ENCODE peak calls at places on chromosome 17, in nine cellular contexts. One of them, this sample, is unnamed.

GRCh38 chr17:42132941-42133340 is 10.3 kb downstream of the HSPB9 start:
- DNase-seq in left ventricle myocardium inferior: peak
- DNase-seq in cardiac muscle cell: no peak
- DNase-seq in tibial artery: peak
- DNase-seq in brain microvascular endothelial cell: peak
- DNase-seq in RWPE1: no peak
- DNase-seq in fibroblast of lung: peak
- DNase-seq in breast epithelium: no peak
- DNase-seq in colonic mucosa: peak
- DNase-seq in this sample: no peak

GRCh38 chr17:74467221-74467951 is 952 bp downstream of the CD300A start:
- DNase-seq in left ventricle myocardium inferior: no peak
- DNase-seq in cardiac muscle cell: no peak
- DNase-seq in tibial artery: no peak
- DNase-seq in brain microvascular endothelial cell: no peak
- DNase-seq in RWPE1: no peak
- DNase-seq in fibroblast of lung: no peak
- DNase-seq in breast epithelium: no peak
- DNase-seq in colonic mucosa: no peak
- DNase-seq in this sample: no peak

GRCh38 chr17:50363217-50364060 is 9.5 kb downstream of the MRPL27 start:
- DNase-seq in left ventricle myocardium inferior: no peak
- DNase-seq in cardiac muscle cell: peak
- DNase-seq in tibial artery: peak
- DNase-seq in brain microvascular endothelial cell: peak
- DNase-seq in RWPE1: no peak
- DNase-seq in fibroblast of lung: peak
- DNase-seq in breast epithelium: no peak
- DNase-seq in colonic mucosa: no peak
- DNase-seq in this sample: no peak

GRCh38 chr17:549197-550040 is 165.2 kb downstream of the VPS53 start:
- DNase-seq in left ventricle myocardium inferior: no peak
- DNase-seq in cardiac muscle cell: peak
- DNase-seq in tibial artery: no peak
- DNase-seq in brain microvascular endothelial cell: no peak
- DNase-seq in RWPE1: no peak
- DNase-seq in fibroblast of lung: peak
- DNase-seq in breast epithelium: no peak
- DNase-seq in colonic mucosa: no peak
- DNase-seq in this sample: no peak

GRCh38 chr17:35243459-35244204 is 760 bp downstream of the SLFN5 start:
- DNase-seq in left ventricle myocardium inferior: peak
- DNase-seq in cardiac muscle cell: peak
- DNase-seq in tibial artery: peak
- DNase-seq in brain microvascular endothelial cell: peak
- DNase-seq in RWPE1: peak
- DNase-seq in fibroblast of lung: peak
- DNase-seq in breast epithelium: no peak
- DNase-seq in colonic mucosa: peak
- DNase-seq in this sample: peak

GRCh38 chr17:73325527-73325842 is 13.7 kb upstream of the CDC42EP4 start:
- DNase-seq in left ventricle myocardium inferior: no peak
- DNase-seq in cardiac muscle cell: no peak
- DNase-seq in tibial artery: peak
- DNase-seq in brain microvascular endothelial cell: peak
- DNase-seq in RWPE1: no peak
- DNase-seq in fibroblast of lung: peak
- DNase-seq in breast epithelium: no peak
- DNase-seq in colonic mucosa: no peak
- DNase-seq in this sample: no peak

GRCh38 chr17:1999557-2000251 is 25.4 kb downstream of the RTN4RL1 start:
- DNase-seq in left ventricle myocardium inferior: peak
- DNase-seq in cardiac muscle cell: peak
- DNase-seq in tibial artery: peak
- DNase-seq in brain microvascular endothelial cell: no peak
- DNase-seq in RWPE1: no peak
- DNase-seq in fibroblast of lung: peak
- DNase-seq in breast epithelium: peak
- DNase-seq in colonic mucosa: peak
- DNase-seq in this sample: no peak

GRCh38 chr17:48048321-48049140 is at the start of gene NFE2L1:
- DNase-seq in left ventricle myocardium inferior: peak
- DNase-seq in cardiac muscle cell: peak
- DNase-seq in tibial artery: peak
- DNase-seq in brain microvascular endothelial cell: peak
- DNase-seq in RWPE1: peak
- DNase-seq in fibroblast of lung: peak
- DNase-seq in breast epithelium: peak
- DNase-seq in colonic mucosa: peak
- DNase-seq in this sample: peak

GRCh38 chr17:1042486-1042885 is 45.6 kb downstream of the TIMM22 start:
- DNase-seq in left ventricle myocardium inferior: no peak
- DNase-seq in cardiac muscle cell: no peak
- DNase-seq in tibial artery: no peak
- DNase-seq in brain microvascular endothelial cell: no peak
- DNase-seq in RWPE1: no peak
- DNase-seq in fibroblast of lung: no peak
- DNase-seq in breast epithelium: no peak
- DNase-seq in colonic mucosa: no peak
- DNase-seq in this sample: no peak

GRCh38 chr17:337866-338265 is 14.7 kb downstream of the RPH3AL start:
- DNase-seq in left ventricle myocardium inferior: no peak
- DNase-seq in cardiac muscle cell: no peak
- DNase-seq in tibial artery: peak
- DNase-seq in brain microvascular endothelial cell: no peak
- DNase-seq in RWPE1: no peak
- DNase-seq in fibroblast of lung: no peak
- DNase-seq in breast epithelium: no peak
- DNase-seq in colonic mucosa: no peak
- DNase-seq in this sample: no peak

GRCh38 chr17:51166987-51167931 is 1.0 kb downstream of the NME2 start:
- DNase-seq in left ventricle myocardium inferior: peak
- DNase-seq in cardiac muscle cell: peak
- DNase-seq in tibial artery: no peak
- DNase-seq in brain microvascular endothelial cell: no peak
- DNase-seq in RWPE1: peak
- DNase-seq in fibroblast of lung: peak
- DNase-seq in breast epithelium: no peak
- DNase-seq in colonic mucosa: peak
- DNase-seq in this sample: no peak

GRCh38 chr17:20085283-20085875 is 76.2 kb downstream of the SPECC1 start:
- DNase-seq in left ventricle myocardium inferior: no peak
- DNase-seq in cardiac muscle cell: no peak
- DNase-seq in tibial artery: no peak
- DNase-seq in brain microvascular endothelial cell: no peak
- DNase-seq in RWPE1: no peak
- DNase-seq in fibroblast of lung: no peak
- DNase-seq in breast epithelium: no peak
- DNase-seq in colonic mucosa: no peak
- DNase-seq in this sample: no peak

DNA sequence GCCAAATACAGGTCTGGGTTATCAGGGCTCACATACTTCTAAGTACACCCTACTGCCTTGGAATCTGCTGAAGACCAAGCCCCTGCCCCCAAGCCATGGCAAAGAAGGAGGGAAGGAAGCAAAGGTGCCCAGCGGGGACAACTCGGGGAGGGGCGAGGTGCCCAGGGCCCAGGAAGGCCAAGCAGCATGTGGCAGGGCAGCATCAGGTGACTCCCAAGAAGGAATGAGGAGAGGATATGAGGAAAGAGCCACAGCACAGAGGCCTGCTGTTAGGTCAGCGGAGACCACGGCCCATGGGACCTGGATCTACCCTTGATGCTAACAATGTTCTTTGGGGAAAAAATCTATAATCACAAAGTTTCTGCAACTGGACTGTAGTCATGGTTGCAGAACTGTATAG is 142.6 kb upstream of the CRHR1 start:
- DNase-seq in left ventricle myocardium inferior: no peak
- DNase-seq in cardiac muscle cell: no peak
- DNase-seq in tibial artery: peak
- DNase-seq in brain microvascular endothelial cell: no peak
- DNase-seq in RWPE1: no peak
- DNase-seq in fibroblast of lung: no peak
- DNase-seq in breast epithelium: no peak
- DNase-seq in colonic mucosa: no peak
- DNase-seq in this sample: no peak
- H3K27ac ChIP-seq in left ventricle myocardium inferior: no peak
- H3K27ac ChIP-seq in cardiac muscle cell: no peak
- H3K27ac ChIP-seq in tibial artery: no peak
- H3K27ac ChIP-seq in brain microvascular endothelial cell: no peak
- H3K27ac ChIP-seq in RWPE1: no peak
- H3K27ac ChIP-seq in fibroblast of lung: no peak
- H3K27ac ChIP-seq in breast epithelium: no peak
- H3K27ac ChIP-seq in colonic mucosa: no peak
- H3K27ac ChIP-seq in this sample: no peak

GRCh38 chr17:40832840-40833239 is 10.4 kb upstream of the KRT10 start:
- DNase-seq in left ventricle myocardium inferior: no peak
- DNase-seq in cardiac muscle cell: no peak
- DNase-seq in tibial artery: no peak
- DNase-seq in brain microvascular endothelial cell: no peak
- DNase-seq in RWPE1: no peak
- DNase-seq in fibroblast of lung: no peak
- DNase-seq in breast epithelium: no peak
- DNase-seq in colonic mucosa: no peak
- DNase-seq in this sample: no peak
- H3K27ac ChIP-seq in left ventricle myocardium inferior: peak
- H3K27ac ChIP-seq in cardiac muscle cell: no peak
- H3K27ac ChIP-seq in tibial artery: peak
- H3K27ac ChIP-seq in brain microvascular endothelial cell: no peak
- H3K27ac ChIP-seq in RWPE1: no peak
- H3K27ac ChIP-seq in fibroblast of lung: no peak
- H3K27ac ChIP-seq in breast epithelium: no peak
- H3K27ac ChIP-seq in colonic mucosa: no peak
- H3K27ac ChIP-seq in this sample: peak

GRCh38 chr17:57906910-57907309 is 48.3 kb downstream of the CUEDC1 start:
- DNase-seq in left ventricle myocardium inferior: no peak
- DNase-seq in cardiac muscle cell: peak
- DNase-seq in tibial artery: no peak
- DNase-seq in brain microvascular endothelial cell: no peak
- DNase-seq in RWPE1: no peak
- DNase-seq in fibroblast of lung: no peak
- DNase-seq in breast epithelium: no peak
- DNase-seq in colonic mucosa: no peak
- DNase-seq in this sample: no peak

GRCh38 chr17:57903961-57904360 is 51.3 kb downstream of the CUEDC1 start:
- DNase-seq in left ventricle myocardium inferior: no peak
- DNase-seq in cardiac muscle cell: no peak
- DNase-seq in tibial artery: no peak
- DNase-seq in brain microvascular endothelial cell: no peak
- DNase-seq in RWPE1: no peak
- DNase-seq in fibroblast of lung: no peak
- DNase-seq in breast epithelium: no peak
- DNase-seq in colonic mucosa: no peak
- DNase-seq in this sample: no peak

GRCh38 chr17:57908278-57908677 is 46.9 kb downstream of the CUEDC1 start:
- DNase-seq in left ventricle myocardium inferior: no peak
- DNase-seq in cardiac muscle cell: no peak
- DNase-seq in tibial artery: no peak
- DNase-seq in brain microvascular endothelial cell: no peak
- DNase-seq in RWPE1: no peak
- DNase-seq in fibroblast of lung: no peak
- DNase-seq in breast epithelium: no peak
- DNase-seq in colonic mucosa: no peak
- DNase-seq in this sample: no peak

GRCh38 chr17:57902800-57903759 is 52.1 kb downstream of the CUEDC1 start:
- DNase-seq in left ventricle myocardium inferior: peak
- DNase-seq in cardiac muscle cell: no peak
- DNase-seq in tibial artery: peak
- DNase-seq in brain microvascular endothelial cell: peak
- DNase-seq in RWPE1: peak
- DNase-seq in fibroblast of lung: peak
- DNase-seq in breast epithelium: peak
- DNase-seq in colonic mucosa: peak
- DNase-seq in this sample: peak

GRCh38 chr17:57905875-57906455 is 49.2 kb downstream of the CUEDC1 start:
- DNase-seq in left ventricle myocardium inferior: no peak
- DNase-seq in cardiac muscle cell: no peak
- DNase-seq in tibial artery: no peak
- DNase-seq in brain microvascular endothelial cell: no peak
- DNase-seq in RWPE1: no peak
- DNase-seq in fibroblast of lung: no peak
- DNase-seq in breast epithelium: no peak
- DNase-seq in colonic mucosa: no peak
- DNase-seq in this sample: no peak
- H3K27ac ChIP-seq in left ventricle myocardium inferior: peak
- H3K27ac ChIP-seq in cardiac muscle cell: no peak
- H3K27ac ChIP-seq in tibial artery: no peak
- H3K27ac ChIP-seq in brain microvascular endothelial cell: no peak
- H3K27ac ChIP-seq in RWPE1: no peak
- H3K27ac ChIP-seq in fibroblast of lung: no peak
- H3K27ac ChIP-seq in breast epithelium: no peak
- H3K27ac ChIP-seq in colonic mucosa: no peak
- H3K27ac ChIP-seq in this sample: no peak

GRCh38 chr17:67460097-67460496 is 83.0 kb downstream of the PITPNC1 start:
- DNase-seq in left ventricle myocardium inferior: no peak
- DNase-seq in cardiac muscle cell: no peak
- DNase-seq in tibial artery: no peak
- DNase-seq in brain microvascular endothelial cell: no peak
- DNase-seq in RWPE1: no peak
- DNase-seq in fibroblast of lung: no peak
- DNase-seq in breast epithelium: no peak
- DNase-seq in colonic mucosa: no peak
- DNase-seq in this sample: no peak

GRCh38 chr17:67452681-67453554 is 75.8 kb downstream of the PITPNC1 start:
- DNase-seq in left ventricle myocardium inferior: no peak
- DNase-seq in cardiac muscle cell: no peak
- DNase-seq in tibial artery: no peak
- DNase-seq in brain microvascular endothelial cell: no peak
- DNase-seq in RWPE1: no peak
- DNase-seq in fibroblast of lung: no peak
- DNase-seq in breast epithelium: no peak
- DNase-seq in colonic mucosa: no peak
- DNase-seq in this sample: no peak

GRCh38 chr17:67456103-67456502 is 79.0 kb downstream of the PITPNC1 start:
- DNase-seq in left ventricle myocardium inferior: no peak
- DNase-seq in cardiac muscle cell: no peak
- DNase-seq in tibial artery: no peak
- DNase-seq in brain microvascular endothelial cell: no peak
- DNase-seq in RWPE1: no peak
- DNase-seq in fibroblast of lung: no peak
- DNase-seq in breast epithelium: no peak
- DNase-seq in colonic mucosa: no peak
- DNase-seq in this sample: no peak

GRCh38 chr17:67458203-67458602 is 81.1 kb downstream of the PITPNC1 start:
- DNase-seq in left ventricle myocardium inferior: no peak
- DNase-seq in cardiac muscle cell: no peak
- DNase-seq in tibial artery: no peak
- DNase-seq in brain microvascular endothelial cell: no peak
- DNase-seq in RWPE1: no peak
- DNase-seq in fibroblast of lung: no peak
- DNase-seq in breast epithelium: no peak
- DNase-seq in colonic mucosa: no peak
- DNase-seq in this sample: no peak

DNA sequence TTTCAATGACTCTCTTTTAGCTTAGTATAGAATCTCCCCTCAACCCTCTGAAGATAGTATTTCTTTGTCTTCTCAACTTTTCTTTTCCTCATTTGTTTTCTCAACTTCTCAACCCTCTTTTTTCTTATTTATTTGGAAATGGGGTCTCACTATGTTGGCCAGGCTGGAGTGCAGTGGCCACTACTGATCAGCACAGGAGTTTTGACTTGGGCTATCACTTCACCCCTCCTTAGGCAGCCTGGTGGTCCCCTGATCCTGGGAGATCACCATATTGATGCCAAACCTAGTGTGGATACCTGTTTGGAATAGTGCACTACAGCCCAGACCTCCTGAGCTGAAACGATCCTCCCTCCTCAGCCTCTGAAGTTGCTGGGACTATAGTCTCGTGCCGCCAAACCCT is 79.8 kb downstream of the PITPNC1 start:
- DNase-seq in left ventricle myocardium inferior: no peak
- DNase-seq in cardiac muscle cell: no peak
- DNase-seq in tibial artery: no peak
- DNase-seq in brain microvascular endothelial cell: no peak
- DNase-seq in RWPE1: no peak
- DNase-seq in fibroblast of lung: no peak
- DNase-seq in breast epithelium: no peak
- DNase-seq in colonic mucosa: no peak
- DNase-seq in this sample: no peak
- H3K27ac ChIP-seq in left ventricle myocardium inferior: no peak
- H3K27ac ChIP-seq in cardiac muscle cell: no peak
- H3K27ac ChIP-seq in tibial artery: no peak
- H3K27ac ChIP-seq in brain microvascular endothelial cell: no peak
- H3K27ac ChIP-seq in RWPE1: no peak
- H3K27ac ChIP-seq in fibroblast of lung: no peak
- H3K27ac ChIP-seq in breast epithelium: no peak
- H3K27ac ChIP-seq in colonic mucosa: no peak
- H3K27ac ChIP-seq in this sample: no peak